ENCODE peak calls at places on chromosomes 6 and 20, in nine cellular contexts. U is stomach, D is H1, Q is suprapubic skin, V is ovary, R is SK-N-SH, O is HepG2, E is A549, I is GM12878. K is an unnamed sample.

GRCh38 chr6:25713802-25714201 is 40.7 kb upstream of the SLC17A4 start:
- DNase-seq in E (no peak), Q (no peak), O (no peak), V (no peak), I (no peak), R (peak; percentile 56), D (no peak), U (no peak), K (no peak)

GRCh38 chr6:100152201-100152600 is 158.2 kb upstream of the MCHR2 start:
- DNase-seq in O (no peak), I (no peak), U (no peak), V (no peak), R (no peak), E (no peak), D (no peak), Q (no peak), K (no peak)

GRCh38 chr6:54431466-54431865 is 123.2 kb downstream of the TINAG start:
- DNase-seq in D (no peak), O (no peak), Q (no peak), U (no peak), I (no peak), V (no peak), R (no peak), E (no peak), K (no peak)

GRCh38 chr6:14321992-14322772 is 204.6 kb downstream of the CD83 start:
- DNase-seq in I (no peak), O (no peak), V (no peak), E (peak; percentile 12), Q (no peak), U (no peak), D (no peak), R (no peak), K (no peak)

GRCh38 chr20:63973636-63974401 is 4.1 kb upstream of the ZNF512B start:
- DNase-seq in E (peak; percentile 87), R (peak; percentile 95), Q (peak; percentile 93), O (peak; percentile 86), I (no peak), D (peak; percentile 98), U (peak; percentile 90), V (peak; percentile 90), K (peak; percentile 91)

GRCh38 chr20:36070451-36070850 is 84.1 kb upstream of the EPB41L1 start:
- DNase-seq in U (no peak), E (no peak), Q (no peak), I (no peak), D (peak; percentile 49), O (peak; percentile 78), R (no peak), V (no peak), K (no peak)

GRCh38 chr20:3744806-3745685 is 12.6 kb downstream of the HSPA12B start:
- DNase-seq in E (peak; percentile 95), I (no peak), U (peak; percentile 80), Q (no peak), V (peak; percentile 61), O (peak; percentile 74), D (peak; percentile 100), R (peak; percentile 90), K (peak; percentile 74)

GRCh38 chr20:32510601-32511357 is 74.4 kb downstream of the NOL4L start:
- DNase-seq in R (no peak), O (peak; percentile 44), U (peak; percentile 58), E (no peak), V (no peak), D (no peak), Q (no peak), I (no peak), K (no peak)

GRCh38 chr6:138643210-138643609 is 130.4 kb upstream of the CCDC28A start:
- DNase-seq in V (no peak), U (no peak), R (no peak), I (no peak), Q (no peak), E (no peak), O (peak; percentile 70), D (no peak), K (no peak)

GRCh38 chr6:138647006-138647405 is 126.6 kb upstream of the CCDC28A start:
- DNase-seq in R (no peak), O (no peak), U (no peak), V (no peak), D (no peak), Q (no peak), I (no peak), E (no peak), K (no peak)

GRCh38 chr6:138648127-138648526 is 125.4 kb upstream of the CCDC28A start:
- DNase-seq in I (no peak), R (no peak), U (no peak), V (no peak), E (no peak), Q (no peak), O (no peak), D (no peak), K (no peak)

GRCh38 chr6:138651491-138651890 is 122.1 kb upstream of the CCDC28A start:
- DNase-seq in R (no peak), V (no peak), E (no peak), U (no peak), O (no peak), I (no peak), D (no peak), Q (no peak), K (no peak)

DNA sequence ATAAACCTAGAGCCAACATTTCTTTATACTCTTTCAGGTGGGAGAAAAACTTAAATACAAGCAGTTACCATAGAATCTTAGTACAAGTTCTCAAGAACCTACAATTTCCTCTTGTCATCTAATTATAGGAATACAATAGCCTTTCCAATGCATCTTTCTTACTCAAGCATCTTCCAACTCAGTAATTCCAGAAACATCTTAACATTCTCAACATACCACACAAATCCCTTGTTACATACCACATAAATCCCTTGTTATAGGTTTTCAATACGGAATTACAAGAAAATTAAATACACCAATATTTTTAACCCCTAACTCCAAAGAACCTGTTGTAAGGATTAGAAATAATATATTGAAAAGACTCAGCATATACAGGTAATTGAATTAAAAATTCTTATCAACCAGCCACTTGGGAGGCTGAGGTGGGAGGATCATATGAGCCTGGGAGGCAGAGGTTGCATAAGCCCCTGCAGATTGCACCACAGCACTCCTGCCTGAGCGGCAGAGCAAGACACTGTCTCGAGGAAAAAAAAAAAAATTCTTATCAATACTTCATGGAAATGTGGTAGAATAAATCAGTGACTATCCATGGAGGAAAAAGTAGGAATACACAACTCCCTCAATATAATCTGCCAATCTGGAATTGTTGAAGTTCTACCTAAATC is 127.5 kb upstream of the CCDC28A start:
- DNase-seq in E (no peak), R (no peak), O (no peak), U (no peak), D (no peak), V (no peak), Q (no peak), I (no peak), K (no peak)
- TF ChIP-seq EP300 in E (no peak), R (no peak), O (no peak), U (no peak), D (no peak), V (no peak), Q (no peak), I (no peak), K (no peak)

DNA sequence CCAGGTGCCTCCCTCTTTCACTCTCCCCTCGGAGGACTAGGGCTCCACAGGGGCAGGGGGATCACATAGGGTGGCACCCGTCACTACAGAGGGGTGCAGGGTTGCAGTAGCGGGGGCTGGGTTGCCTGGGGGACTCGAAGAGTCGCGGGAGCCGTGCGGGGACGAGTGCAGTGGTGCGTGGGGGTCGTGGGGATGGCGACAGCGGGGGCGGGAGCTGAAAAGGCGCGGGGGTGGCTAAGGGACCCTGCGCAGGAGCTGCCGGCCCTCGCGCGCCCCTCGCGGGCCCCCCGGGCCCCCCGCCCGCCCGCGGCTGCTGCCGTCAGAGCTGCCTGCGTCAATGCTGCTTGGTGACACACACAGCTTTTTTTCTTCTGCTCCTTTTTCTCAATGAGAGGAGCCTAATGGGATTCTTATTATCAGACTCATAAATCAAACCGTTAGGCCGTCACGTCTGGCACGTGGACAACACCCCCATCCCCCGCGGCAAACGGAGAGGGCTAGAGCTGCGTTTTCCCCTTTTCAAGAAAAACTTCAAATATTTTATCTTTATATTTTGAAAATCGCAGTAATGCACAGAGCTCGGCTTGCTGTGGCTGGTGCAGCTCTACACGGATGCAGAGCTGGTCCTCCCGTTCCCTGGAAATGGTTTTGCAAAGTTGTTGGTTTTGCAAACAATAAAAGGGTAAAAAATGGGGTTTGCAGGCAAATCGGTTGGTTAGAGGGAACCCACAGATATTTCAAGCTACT is 161.6 kb downstream of the TBXT start:
- DNase-seq in O (no peak), Q (no peak), V (peak; percentile 93), U (peak; percentile 48), I (no peak), E (peak; percentile 93), R (peak; percentile 91), D (no peak), K (no peak)
- TF ChIP-seq EP300 in O (no peak), Q (no peak), V (peak; percentile 60), U (peak; percentile 85), I (no peak), E (peak; percentile 98), R (no peak), D (no peak), K (no peak)

DNA sequence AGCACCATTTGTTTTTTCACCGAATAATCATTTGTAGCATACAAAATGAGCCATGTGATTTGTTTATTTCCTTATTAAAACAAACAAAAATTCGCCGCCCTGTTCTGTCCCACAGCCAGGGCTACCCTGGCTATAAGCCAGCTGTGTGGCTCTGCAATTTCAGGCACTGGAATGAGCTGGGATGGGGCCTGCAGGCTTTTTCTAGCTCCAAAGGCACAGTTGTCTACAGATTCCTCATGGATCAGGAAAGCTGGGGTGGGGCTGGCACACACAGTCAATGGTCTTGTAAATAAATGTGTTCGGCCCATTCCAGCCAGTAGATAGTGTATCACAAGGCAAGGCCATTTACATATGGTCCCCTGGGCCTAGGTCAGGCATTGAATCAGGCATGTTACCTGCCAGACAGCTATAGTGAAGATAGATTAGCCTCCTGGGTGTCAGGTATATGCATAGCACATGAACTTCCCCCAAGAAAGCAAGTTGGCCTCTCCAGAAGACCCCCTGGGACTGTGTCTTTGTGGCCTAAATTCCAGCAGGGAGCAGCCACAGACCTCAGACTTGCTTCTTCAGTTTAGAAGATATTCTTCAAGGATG is 608.9 kb downstream of the MAFB start:
- DNase-seq in R (no peak), O (no peak), D (no peak), I (no peak), V (no peak), Q (no peak), E (no peak), U (no peak), K (no peak)
- TF ChIP-seq EP300 in R (no peak), O (no peak), D (no peak), I (no peak), V (no peak), Q (no peak), E (no peak), U (no peak), K (no peak)

DNA sequence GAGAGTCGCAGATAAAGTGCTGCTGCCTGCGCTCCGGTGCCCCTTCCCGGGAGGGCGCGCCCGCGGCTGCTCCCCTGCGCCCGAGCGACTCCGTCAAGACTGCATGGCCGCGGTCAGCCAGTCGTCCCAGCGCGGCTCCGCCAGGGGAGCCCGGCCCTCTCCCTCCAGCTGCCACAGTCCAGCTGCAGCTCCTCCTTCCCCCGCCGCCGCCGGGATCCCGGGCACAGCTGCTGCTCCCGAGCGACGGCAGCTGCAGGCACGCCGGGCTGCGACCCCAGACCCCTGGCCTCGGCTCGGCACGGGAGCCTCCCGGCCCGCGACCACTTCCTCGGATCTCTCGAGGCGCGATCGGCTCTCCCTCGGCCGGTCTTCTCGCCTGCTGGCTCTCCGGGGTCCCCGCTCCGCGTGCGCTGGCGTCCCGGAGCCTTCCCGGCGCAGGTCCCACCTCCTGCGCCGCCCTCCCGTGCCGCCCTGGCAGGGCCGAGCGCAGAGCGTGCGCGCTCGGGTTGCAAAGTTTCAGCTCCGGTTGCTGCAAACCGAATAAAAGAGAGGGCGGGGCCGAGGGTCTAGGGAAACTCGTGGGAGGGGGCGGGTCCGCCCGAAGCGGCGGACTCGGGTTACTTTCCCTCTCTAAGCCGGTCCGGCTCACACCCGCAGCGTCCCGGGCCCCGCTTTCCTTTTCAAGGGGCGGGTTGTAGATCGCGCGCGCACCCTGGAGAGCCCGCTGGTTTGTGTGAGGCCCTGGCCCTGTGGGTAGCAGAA is at the start of gene CNKSR3:
- DNase-seq in Q (peak; percentile 89), U (peak; percentile 93), V (peak; percentile 93), R (peak; percentile 93), D (peak; percentile 87), O (peak; percentile 95), E (peak; percentile 88), I (no peak), K (peak; percentile 93)
- TF ChIP-seq EP300 in Q (no peak), U (no peak), V (no peak), R (no peak), D (no peak), O (peak; percentile 62), E (no peak), I (no peak), K (no peak)

K was measured in upper lobe of left lung.